ENCODE peak calls at places on chromosomes 3 and 15, in eight cellular contexts. Y is CD4-positive, alpha-beta T cell; R is thoracic aorta; Z is colonic mucosa; F is CD4-positive, CD25-positive, alpha-beta regulatory T cell; S is sigmoid colon; C is A549; Q is mesenchymal stem cell. A is an unnamed sample.

GRCh38 chr3:129625071-129625874 is 18.8 kb upstream of the PLXND1 start:
- DNase-seq in F (no peak), Y (no peak), Z (peak), C (no peak), R (no peak), S (peak), Q (peak), A (no peak)

GRCh38 chr3:155286745-155287144 is 6.7 kb downstream of the STRIT1 start:
- DNase-seq in F (no peak), R (no peak), Y (no peak), S (no peak), Q (no peak), Z (no peak), C (no peak), A (no peak)

GRCh38 chr15:49706805-49707204 is 86.0 kb downstream of the DTWD1 start:
- DNase-seq in F (no peak), S (no peak), C (no peak), Y (no peak), R (no peak), Z (no peak), Q (no peak), A (no peak)

GRCh38 chr15:92322566-92323355 is 70.9 kb upstream of the ST8SIA2 start:
- DNase-seq in C (no peak), F (no peak), Q (no peak), S (no peak), Z (no peak), R (no peak), Y (no peak), A (no peak)

GRCh38 chr15:33215941-33216872 is 21.7 kb upstream of the FMN1 start:
- DNase-seq in S (no peak), Y (no peak), C (peak), R (no peak), F (peak), Q (peak), Z (no peak), A (no peak)

GRCh38 chr15:83695246-83695645 is 41.3 kb downstream of the ADAMTSL3 start:
- DNase-seq in Y (no peak), Z (no peak), R (no peak), C (no peak), Q (peak), F (no peak), S (no peak), A (no peak)

GRCh38 chr3:65999606-66000005 is 39.1 kb downstream of the MAGI1 start:
- DNase-seq in Y (no peak), Q (no peak), Z (no peak), F (no peak), S (no peak), C (no peak), R (no peak), A (no peak)

GRCh38 chr15:48644827-48645557 is 517 bp downstream of the FBN1 start:
- DNase-seq in F (peak), R (no peak), C (peak), Y (no peak), Q (peak), S (peak), Z (no peak), A (peak)

GRCh38 chr3:59424268-59425010 is 374.6 kb upstream of the CFAP20DC start:
- DNase-seq in R (no peak), C (no peak), F (peak), Y (peak), Z (no peak), Q (peak), S (no peak), A (no peak)

GRCh38 chr15:52348056-52348745 is 52.6 kb upstream of the MYO5C start:
- DNase-seq in Q (peak), R (no peak), S (no peak), Z (no peak), Y (no peak), F (no peak), C (no peak), A (no peak)

GRCh38 chr3:120473896-120474675 is 23.3 kb upstream of the FSTL1 start:
- DNase-seq in S (no peak), R (no peak), Y (no peak), C (no peak), Q (no peak), Z (no peak), F (no peak), A (no peak)

GRCh38 chr3:38599886-38600285 is 49.6 kb downstream of the SCN5A start:
- DNase-seq in S (peak), Y (no peak), R (no peak), C (no peak), F (no peak), Q (no peak), Z (no peak), A (no peak)

GRCh38 chr3:124059580-124059979 is 67.7 kb upstream of the ROPN1 start:
- DNase-seq in S (no peak), F (no peak), Y (no peak), R (no peak), Q (no peak), C (no peak), Z (no peak), A (no peak)

GRCh38 chr3:28726840-28727239 is 378.2 kb upstream of the AZI2 start:
- DNase-seq in R (no peak), Z (peak), Y (no peak), C (peak), S (no peak), Q (peak), F (peak), A (peak)

GRCh38 chr15:82572986-82573385 is 32.7 kb upstream of the RPS17 start:
- DNase-seq in Q (no peak), F (no peak), R (no peak), C (no peak), S (no peak), Y (no peak), Z (no peak), A (no peak)

GRCh38 chr15:31297221-31297879 is 29.3 kb upstream of the KLF13 start:
- DNase-seq in S (peak), F (no peak), Q (no peak), Y (no peak), Z (no peak), R (no peak), C (no peak), A (peak)

GRCh38 chr3:48137425-48137999 is 50.7 kb downstream of the CDC25A start:
- DNase-seq in Q (no peak), R (no peak), Y (no peak), Z (no peak), C (no peak), S (no peak), F (no peak), A (no peak)

GRCh38 chr15:88664151-88664778 is 25.4 kb downstream of the ISG20 start:
- DNase-seq in R (no peak), C (no peak), Z (no peak), Y (peak), S (peak), F (peak), Q (no peak), A (peak)

GRCh38 chr15:47027322-47027946 is 689.9 kb upstream of the SEMA6D start:
- DNase-seq in Y (no peak), F (no peak), S (no peak), Q (peak), Z (no peak), R (no peak), C (no peak), A (no peak)

DNA sequence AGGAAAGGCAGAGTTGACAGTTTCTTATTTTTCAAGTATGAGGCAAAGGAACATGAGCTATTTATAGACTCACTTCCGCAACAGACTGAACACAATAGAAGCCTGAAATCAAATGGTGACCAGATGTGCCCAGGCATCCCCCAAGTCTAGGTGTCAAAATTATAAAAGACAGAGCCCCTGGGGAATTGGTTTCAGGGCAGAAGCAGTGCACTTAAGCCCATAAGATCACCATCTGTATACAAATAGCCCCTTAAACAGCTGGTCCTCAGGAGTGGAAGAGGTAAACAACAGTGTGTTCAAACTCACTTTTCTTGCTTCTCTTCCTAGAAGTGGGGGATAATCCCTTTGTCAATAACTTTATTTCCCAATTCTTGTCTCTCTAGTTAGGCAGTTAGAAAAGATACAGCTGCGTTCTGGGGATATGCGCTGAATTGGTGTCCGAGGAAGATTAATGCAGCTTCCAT is 29.9 kb downstream of the STARD9 start:
- DNase-seq in Q (peak), Y (no peak), R (no peak), S (no peak), Z (no peak), F (peak), C (no peak), A (no peak)
- H3K27ac ChIP-seq in Q (no peak), Y (no peak), R (peak), S (peak), Z (no peak), F (peak), C (no peak), A (no peak)

DNA sequence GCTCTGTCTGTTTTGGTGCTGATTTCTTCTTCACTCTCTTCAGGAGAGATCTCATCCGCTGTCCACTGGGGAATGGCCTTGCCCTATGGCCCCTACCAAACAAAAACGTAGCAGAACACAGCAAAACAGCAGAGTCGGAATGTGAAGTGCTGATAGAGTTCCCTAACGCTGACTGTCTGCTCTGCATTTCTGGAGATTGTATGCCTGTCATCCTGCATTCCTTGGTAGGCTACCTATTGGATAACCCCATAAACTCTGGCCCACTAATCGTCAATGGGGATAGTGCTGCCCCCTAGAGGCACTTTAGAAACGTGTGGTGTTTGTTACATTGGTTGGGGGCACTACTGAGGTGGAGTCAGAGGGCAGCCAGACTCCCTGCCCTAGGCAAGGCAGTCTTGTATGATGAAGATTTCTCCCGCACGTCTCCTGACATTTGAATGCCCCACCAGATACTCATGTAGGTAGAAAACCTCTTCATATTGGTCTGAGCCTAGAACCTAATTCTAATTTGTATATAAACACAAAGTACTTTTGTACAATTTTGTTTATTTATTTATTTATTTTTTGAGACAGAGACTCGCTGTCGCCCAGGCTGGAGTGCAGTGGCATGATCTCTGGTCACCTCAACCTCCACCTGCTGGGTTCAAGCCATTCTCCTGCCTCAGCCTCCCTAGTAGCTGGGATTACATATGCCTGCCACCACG is 15.6 kb upstream of the MAGEF1 start:
- DNase-seq in Q (peak), Z (peak), S (peak), C (peak), R (no peak), Y (peak), F (peak), A (peak)
- H3K27ac ChIP-seq in Q (no peak), Z (no peak), S (no peak), C (no peak), R (no peak), Y (no peak), F (no peak), A (no peak)

DNA sequence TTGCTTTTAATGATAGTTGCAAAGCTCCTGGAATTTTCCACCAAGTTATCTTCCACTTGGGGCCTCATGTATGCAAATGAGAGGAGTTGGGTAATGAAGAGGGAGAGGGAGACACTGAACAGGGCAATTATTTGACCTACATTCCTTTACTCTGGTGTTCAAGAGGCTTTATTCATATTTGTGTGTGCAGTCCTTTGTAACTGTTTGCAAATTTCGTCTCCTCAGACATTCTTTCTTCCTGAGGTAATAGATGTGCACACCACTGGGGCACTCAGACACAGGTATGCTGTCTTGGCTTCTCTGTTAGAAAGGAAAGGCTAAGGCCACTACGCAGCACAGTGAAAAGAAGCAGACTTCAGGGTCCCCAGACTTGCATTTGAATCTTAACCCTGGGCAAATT is 189.7 kb upstream of the IL12A start:
- DNase-seq in Q (peak), C (no peak), S (no peak), Y (no peak), Z (no peak), R (no peak), F (no peak), A (no peak)
- H3K27ac ChIP-seq in Q (peak), C (peak), S (peak), Y (no peak), Z (no peak), R (peak), F (no peak), A (no peak)

GRCh38 chr15:25245801-25246622 is 192.8 kb downstream of the UBE3A start:
- DNase-seq in S (peak), F (no peak), Q (no peak), Z (peak), Y (no peak), C (no peak), R (no peak), A (no peak)
- H3K27ac ChIP-seq in S (no peak), F (no peak), Q (no peak), Z (no peak), Y (no peak), C (no peak), R (no peak), A (no peak)

DNA sequence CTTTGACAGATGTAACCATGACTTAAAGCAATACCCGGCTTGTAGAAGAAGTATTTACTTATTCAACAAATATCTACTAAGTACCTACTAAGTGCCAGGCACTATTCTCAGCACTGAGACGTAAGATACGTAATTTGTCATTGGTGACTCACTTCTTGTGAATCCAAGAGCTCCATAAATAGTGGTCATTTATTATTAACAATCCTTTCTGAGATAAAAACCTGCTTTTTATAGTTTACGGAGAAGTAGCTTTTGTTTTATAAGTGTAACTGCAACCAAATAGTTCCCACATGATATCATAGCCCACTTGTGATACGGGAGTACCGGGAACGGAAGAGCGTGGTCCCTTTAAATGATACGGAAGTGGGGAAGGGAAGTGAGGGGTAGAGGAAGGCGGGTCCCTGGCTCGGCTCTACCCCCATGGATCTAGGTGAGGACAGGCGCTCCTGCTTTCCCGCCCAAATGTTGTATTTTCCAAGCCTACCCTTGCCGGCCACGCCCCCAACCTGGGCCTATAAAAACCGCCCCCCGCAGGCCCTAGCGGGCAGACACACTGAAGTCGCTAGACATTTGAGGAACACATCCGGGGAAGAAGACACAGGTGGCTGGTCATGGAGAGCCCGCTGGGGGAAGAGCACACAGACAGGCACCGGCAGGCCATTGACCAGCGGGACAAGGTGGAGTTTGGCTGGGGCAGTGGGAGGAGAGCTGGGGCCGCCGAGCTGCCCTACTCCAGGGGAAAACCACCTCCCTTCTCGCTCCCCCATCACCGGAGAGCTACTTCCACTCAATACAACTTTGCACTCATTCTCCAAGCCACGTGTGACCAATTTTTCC is at the start of gene SAMMSON:
- DNase-seq in S (no peak), Q (peak), C (peak), Y (no peak), Z (no peak), F (no peak), R (no peak), A (no peak)
- H3K27ac ChIP-seq in S (peak), Q (peak), C (peak), Y (no peak), Z (peak), F (no peak), R (peak), A (no peak)

DNA sequence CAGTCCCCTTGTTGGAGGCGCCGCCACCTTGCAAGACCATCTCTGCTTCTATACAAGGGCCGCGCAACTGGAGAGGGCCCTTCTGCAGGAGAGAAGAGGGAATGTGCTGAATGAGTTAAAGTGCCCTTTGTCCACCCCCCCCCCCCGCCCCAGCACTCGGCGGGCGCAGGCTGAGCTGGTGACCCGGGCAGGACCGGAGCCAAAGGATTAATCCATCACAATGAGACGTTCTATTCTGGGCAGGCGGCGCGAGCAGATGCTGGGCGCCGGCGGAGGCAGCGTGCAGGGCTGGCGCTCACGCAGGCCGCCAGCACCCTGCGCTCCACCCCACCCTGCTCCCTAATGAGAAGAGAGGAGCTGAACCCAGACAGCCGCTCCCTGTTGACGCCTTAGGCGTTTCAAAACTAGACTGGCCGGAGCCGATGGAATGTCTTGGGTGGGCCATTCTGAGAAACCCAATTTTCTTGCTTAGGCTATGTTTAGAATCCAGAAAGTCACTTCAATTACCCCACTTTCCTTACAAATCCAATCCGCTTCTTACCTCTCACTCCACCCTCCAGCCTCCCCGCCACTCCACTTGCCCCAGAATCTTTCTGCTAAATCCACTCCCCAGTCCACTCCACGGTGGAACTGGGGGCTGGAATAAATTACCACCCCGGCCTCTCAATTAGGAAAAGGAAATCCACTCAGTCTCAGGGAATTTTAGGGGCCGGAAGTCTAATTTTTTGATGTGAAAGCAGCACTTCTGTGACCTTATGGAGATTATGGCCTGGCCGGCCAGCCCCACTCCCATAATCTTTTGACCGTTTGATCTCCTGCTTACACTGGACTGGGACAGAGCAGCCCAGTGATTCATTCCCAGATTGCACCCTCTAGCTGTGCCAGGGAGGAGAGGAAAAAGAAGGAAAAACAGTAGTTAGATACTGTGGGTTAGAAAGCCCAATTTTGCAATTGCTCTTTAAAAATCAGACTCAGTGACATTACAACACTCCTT is 32.7 kb downstream of the GJD2 start:
- DNase-seq in F (no peak), C (peak), Y (no peak), Q (peak), R (peak), S (peak), Z (no peak), A (no peak)
- H3K27ac ChIP-seq in F (no peak), C (peak), Y (no peak), Q (no peak), R (peak), S (peak), Z (no peak), A (no peak)

A was measured in DND-41.